ENCODE peak calls at places on chromosomes 5 and 9, in six cellular contexts. One of them, this sample, is unnamed.

GRCh38 chr5:59317772-59318205 is 575.7 kb downstream of the PDE4D start:
- ATAC-seq in sciatic nerve: no peak
- ATAC-seq in activated CD4-positive, alpha-beta T cell treated with anti-CD3 and anti-CD28 coated beads for 36 hours: no peak
- ATAC-seq in Right ventricle myocardium inferior: no peak
- ATAC-seq in heart left ventricle: no peak
- ATAC-seq in mucosa of descending colon: peak
- ATAC-seq in this sample: no peak

GRCh38 chr9:94757158-94757557 is 30.7 kb downstream of the AOPEP start:
- ATAC-seq in sciatic nerve: no peak
- ATAC-seq in activated CD4-positive, alpha-beta T cell treated with anti-CD3 and anti-CD28 coated beads for 36 hours: peak
- ATAC-seq in Right ventricle myocardium inferior: no peak
- ATAC-seq in heart left ventricle: no peak
- ATAC-seq in mucosa of descending colon: no peak
- ATAC-seq in this sample: no peak

GRCh38 chr9:137194388-137194787 is 5.9 kb downstream of the SSNA1 start:
- ATAC-seq in activated CD4-positive, alpha-beta T cell treated with anti-CD3 and anti-CD28 coated beads for 36 hours: no peak
- ATAC-seq in Right ventricle myocardium inferior: peak
- ATAC-seq in mucosa of descending colon: no peak
- ATAC-seq in sciatic nerve: no peak
- ATAC-seq in heart left ventricle: peak
- ATAC-seq in this sample: no peak

GRCh38 chr9:111236337-111236736 is 93.7 kb downstream of the OR2K2 start:
- ATAC-seq in activated CD4-positive, alpha-beta T cell treated with anti-CD3 and anti-CD28 coated beads for 36 hours: no peak
- ATAC-seq in mucosa of descending colon: no peak
- ATAC-seq in Right ventricle myocardium inferior: no peak
- ATAC-seq in sciatic nerve: no peak
- ATAC-seq in heart left ventricle: no peak
- ATAC-seq in this sample: no peak

GRCh38 chr9:69181908-69182353 is 7.9 kb downstream of the TJP2 start:
- ATAC-seq in activated CD4-positive, alpha-beta T cell treated with anti-CD3 and anti-CD28 coated beads for 36 hours: no peak
- ATAC-seq in mucosa of descending colon: no peak
- ATAC-seq in heart left ventricle: no peak
- ATAC-seq in sciatic nerve: peak
- ATAC-seq in Right ventricle myocardium inferior: no peak
- ATAC-seq in this sample: no peak

GRCh38 chr5:113264061-113264460 is 170.7 kb downstream of the TSSK1B start:
- ATAC-seq in heart left ventricle: no peak
- ATAC-seq in sciatic nerve: no peak
- ATAC-seq in activated CD4-positive, alpha-beta T cell treated with anti-CD3 and anti-CD28 coated beads for 36 hours: no peak
- ATAC-seq in mucosa of descending colon: no peak
- ATAC-seq in Right ventricle myocardium inferior: no peak
- ATAC-seq in this sample: no peak

GRCh38 chr9:2208991-2209390 is 193.8 kb downstream of the SMARCA2 start:
- ATAC-seq in heart left ventricle: no peak
- ATAC-seq in activated CD4-positive, alpha-beta T cell treated with anti-CD3 and anti-CD28 coated beads for 36 hours: no peak
- ATAC-seq in mucosa of descending colon: no peak
- ATAC-seq in Right ventricle myocardium inferior: no peak
- ATAC-seq in sciatic nerve: no peak
- ATAC-seq in this sample: no peak

GRCh38 chr5:175444060-175444904 is at the start of gene DRD1:
- ATAC-seq in activated CD4-positive, alpha-beta T cell treated with anti-CD3 and anti-CD28 coated beads for 36 hours: peak
- ATAC-seq in sciatic nerve: peak
- ATAC-seq in mucosa of descending colon: peak
- ATAC-seq in Right ventricle myocardium inferior: peak
- ATAC-seq in heart left ventricle: no peak
- ATAC-seq in this sample: peak

GRCh38 chr5:177429248-177430045 is 3.0 kb downstream of the GRK6 start:
- ATAC-seq in sciatic nerve: no peak
- ATAC-seq in mucosa of descending colon: peak
- ATAC-seq in heart left ventricle: no peak
- ATAC-seq in activated CD4-positive, alpha-beta T cell treated with anti-CD3 and anti-CD28 coated beads for 36 hours: peak
- ATAC-seq in Right ventricle myocardium inferior: no peak
- ATAC-seq in this sample: no peak

GRCh38 chr5:149060325-149060724 is 2.5 kb downstream of the SH3TC2 start:
- ATAC-seq in heart left ventricle: peak
- ATAC-seq in Right ventricle myocardium inferior: peak
- ATAC-seq in activated CD4-positive, alpha-beta T cell treated with anti-CD3 and anti-CD28 coated beads for 36 hours: no peak
- ATAC-seq in sciatic nerve: no peak
- ATAC-seq in mucosa of descending colon: peak
- ATAC-seq in this sample: no peak

GRCh38 chr9:111474385-111474784 is 9.8 kb downstream of the ECPAS start:
- ATAC-seq in mucosa of descending colon: no peak
- ATAC-seq in heart left ventricle: no peak
- ATAC-seq in Right ventricle myocardium inferior: no peak
- ATAC-seq in activated CD4-positive, alpha-beta T cell treated with anti-CD3 and anti-CD28 coated beads for 36 hours: no peak
- ATAC-seq in sciatic nerve: no peak
- ATAC-seq in this sample: no peak

GRCh38 chr9:98315551-98316060 is 60.2 kb upstream of the TBC1D2 start:
- ATAC-seq in heart left ventricle: peak
- ATAC-seq in mucosa of descending colon: peak
- ATAC-seq in sciatic nerve: peak
- ATAC-seq in activated CD4-positive, alpha-beta T cell treated with anti-CD3 and anti-CD28 coated beads for 36 hours: peak
- ATAC-seq in Right ventricle myocardium inferior: peak
- ATAC-seq in this sample: peak

GRCh38 chr9:93951655-93952118 is 3.5 kb downstream of the BARX1 start:
- ATAC-seq in mucosa of descending colon: peak
- ATAC-seq in sciatic nerve: peak
- ATAC-seq in heart left ventricle: no peak
- ATAC-seq in activated CD4-positive, alpha-beta T cell treated with anti-CD3 and anti-CD28 coated beads for 36 hours: no peak
- ATAC-seq in Right ventricle myocardium inferior: peak
- ATAC-seq in this sample: peak